ENCODE peak calls at places on chromosome 19, in eight cellular contexts. One of them, this sample, is unnamed.

GRCh38 chr19:13774217-13775191 is at the start of gene C19orf53:
- DNase-seq in astrocyte of the cerebellum: peak
- DNase-seq in HL-60: peak
- DNase-seq in AG10803: peak
- DNase-seq in AG09319: peak
- DNase-seq in cardiac muscle cell: peak
- DNase-seq in right atrium auricular region: peak
- DNase-seq in osteocyte: peak
- DNase-seq in this sample: peak

GRCh38 chr19:17681505-17682125 is 6.5 kb downstream of the UNC13A start:
- DNase-seq in astrocyte of the cerebellum: no peak
- DNase-seq in HL-60: no peak
- DNase-seq in AG10803: peak
- DNase-seq in AG09319: no peak
- DNase-seq in cardiac muscle cell: peak
- DNase-seq in right atrium auricular region: no peak
- DNase-seq in osteocyte: no peak
- DNase-seq in this sample: no peak

GRCh38 chr19:47186337-47187022 is 44.5 kb downstream of the BBC3 start:
- DNase-seq in astrocyte of the cerebellum: no peak
- DNase-seq in HL-60: no peak
- DNase-seq in AG10803: no peak
- DNase-seq in AG09319: no peak
- DNase-seq in cardiac muscle cell: peak
- DNase-seq in right atrium auricular region: no peak
- DNase-seq in osteocyte: no peak
- DNase-seq in this sample: peak

GRCh38 chr19:2201473-2202148 is 34.5 kb downstream of the PLEKHJ1 start:
- DNase-seq in astrocyte of the cerebellum: no peak
- DNase-seq in HL-60: no peak
- DNase-seq in AG10803: no peak
- DNase-seq in AG09319: no peak
- DNase-seq in cardiac muscle cell: no peak
- DNase-seq in right atrium auricular region: no peak
- DNase-seq in osteocyte: no peak
- DNase-seq in this sample: no peak

GRCh38 chr19:6364353-6364752 is 3.0 kb downstream of the CLPP start:
- DNase-seq in astrocyte of the cerebellum: no peak
- DNase-seq in HL-60: no peak
- DNase-seq in AG10803: no peak
- DNase-seq in AG09319: no peak
- DNase-seq in cardiac muscle cell: no peak
- DNase-seq in right atrium auricular region: no peak
- DNase-seq in osteocyte: no peak
- DNase-seq in this sample: no peak

GRCh38 chr19:49297403-49297802 is 27.6 kb downstream of the SLC6A16 start:
- DNase-seq in astrocyte of the cerebellum: no peak
- DNase-seq in HL-60: no peak
- DNase-seq in AG10803: peak
- DNase-seq in AG09319: no peak
- DNase-seq in cardiac muscle cell: no peak
- DNase-seq in right atrium auricular region: no peak
- DNase-seq in osteocyte: no peak
- DNase-seq in this sample: no peak

GRCh38 chr19:46603752-46604241 is 2.7 kb downstream of the CALM3 start:
- DNase-seq in astrocyte of the cerebellum: no peak
- DNase-seq in HL-60: no peak
- DNase-seq in AG10803: no peak
- DNase-seq in AG09319: no peak
- DNase-seq in cardiac muscle cell: no peak
- DNase-seq in right atrium auricular region: peak
- DNase-seq in osteocyte: no peak
- DNase-seq in this sample: no peak

GRCh38 chr19:16587031-16588023 is 15.1 kb upstream of the SLC35E1 start:
- DNase-seq in astrocyte of the cerebellum: no peak
- DNase-seq in HL-60: peak
- DNase-seq in AG10803: peak
- DNase-seq in AG09319: no peak
- DNase-seq in cardiac muscle cell: peak
- DNase-seq in right atrium auricular region: no peak
- DNase-seq in osteocyte: no peak
- DNase-seq in this sample: peak

GRCh38 chr19:2385053-2385721 is 25.1 kb downstream of the TMPRSS9 start:
- DNase-seq in astrocyte of the cerebellum: no peak
- DNase-seq in HL-60: peak
- DNase-seq in AG10803: peak
- DNase-seq in AG09319: peak
- DNase-seq in cardiac muscle cell: peak
- DNase-seq in right atrium auricular region: no peak
- DNase-seq in osteocyte: no peak
- DNase-seq in this sample: no peak

GRCh38 chr19:2338751-2339643 is 10.5 kb downstream of the SPPL2B start:
- DNase-seq in astrocyte of the cerebellum: no peak
- DNase-seq in HL-60: no peak
- DNase-seq in AG10803: no peak
- DNase-seq in AG09319: no peak
- DNase-seq in cardiac muscle cell: no peak
- DNase-seq in right atrium auricular region: no peak
- DNase-seq in osteocyte: no peak
- DNase-seq in this sample: no peak

GRCh38 chr19:57280913-57281425 is 684 bp downstream of the ZNF460 start:
- DNase-seq in astrocyte of the cerebellum: no peak
- DNase-seq in HL-60: peak
- DNase-seq in AG10803: no peak
- DNase-seq in AG09319: no peak
- DNase-seq in cardiac muscle cell: peak
- DNase-seq in right atrium auricular region: no peak
- DNase-seq in osteocyte: no peak
- DNase-seq in this sample: no peak

DNA sequence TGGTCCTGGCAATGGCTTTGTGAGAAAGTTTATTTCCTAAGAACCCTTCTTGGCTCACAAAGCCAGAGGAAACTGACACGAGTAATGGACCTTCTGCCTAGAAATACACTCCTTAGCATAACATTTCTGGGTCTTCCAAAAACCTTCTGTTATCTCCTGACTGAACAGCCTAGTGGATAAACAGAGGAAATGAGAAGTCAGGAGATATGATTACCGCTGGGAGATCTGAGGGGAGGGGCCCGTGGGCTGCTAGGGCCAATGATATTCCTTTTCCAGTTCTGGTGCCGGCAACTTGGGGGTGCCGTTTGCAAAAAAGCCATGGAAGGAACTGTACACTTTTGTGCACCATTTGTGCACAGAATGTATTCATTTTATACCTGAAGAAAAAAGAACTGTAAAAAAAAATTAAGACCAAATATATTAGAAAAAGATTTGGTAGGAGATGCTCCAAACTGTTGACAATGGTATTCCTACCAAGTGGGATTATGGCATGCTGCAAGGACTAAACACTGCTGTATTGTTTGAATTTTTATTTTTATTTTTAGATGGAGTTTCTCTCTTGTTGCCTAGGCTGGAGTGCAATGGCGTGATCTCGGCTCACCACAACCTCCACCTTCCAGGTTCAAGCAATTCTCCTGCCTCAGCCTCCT is 4.7 kb upstream of the SPC24 start:
- DNase-seq in astrocyte of the cerebellum: no peak
- DNase-seq in HL-60: no peak
- DNase-seq in AG10803: no peak
- DNase-seq in AG09319: no peak
- DNase-seq in cardiac muscle cell: no peak
- DNase-seq in right atrium auricular region: no peak
- DNase-seq in osteocyte: no peak
- DNase-seq in this sample: no peak
- TF ChIP-seq CTCF in astrocyte of the cerebellum: no peak
- TF ChIP-seq CTCF in HL-60: no peak
- TF ChIP-seq CTCF in AG10803: no peak
- TF ChIP-seq CTCF in AG09319: no peak
- TF ChIP-seq CTCF in cardiac muscle cell: no peak
- TF ChIP-seq CTCF in right atrium auricular region: no peak
- TF ChIP-seq CTCF in osteocyte: no peak
- TF ChIP-seq CTCF in this sample: no peak

DNA sequence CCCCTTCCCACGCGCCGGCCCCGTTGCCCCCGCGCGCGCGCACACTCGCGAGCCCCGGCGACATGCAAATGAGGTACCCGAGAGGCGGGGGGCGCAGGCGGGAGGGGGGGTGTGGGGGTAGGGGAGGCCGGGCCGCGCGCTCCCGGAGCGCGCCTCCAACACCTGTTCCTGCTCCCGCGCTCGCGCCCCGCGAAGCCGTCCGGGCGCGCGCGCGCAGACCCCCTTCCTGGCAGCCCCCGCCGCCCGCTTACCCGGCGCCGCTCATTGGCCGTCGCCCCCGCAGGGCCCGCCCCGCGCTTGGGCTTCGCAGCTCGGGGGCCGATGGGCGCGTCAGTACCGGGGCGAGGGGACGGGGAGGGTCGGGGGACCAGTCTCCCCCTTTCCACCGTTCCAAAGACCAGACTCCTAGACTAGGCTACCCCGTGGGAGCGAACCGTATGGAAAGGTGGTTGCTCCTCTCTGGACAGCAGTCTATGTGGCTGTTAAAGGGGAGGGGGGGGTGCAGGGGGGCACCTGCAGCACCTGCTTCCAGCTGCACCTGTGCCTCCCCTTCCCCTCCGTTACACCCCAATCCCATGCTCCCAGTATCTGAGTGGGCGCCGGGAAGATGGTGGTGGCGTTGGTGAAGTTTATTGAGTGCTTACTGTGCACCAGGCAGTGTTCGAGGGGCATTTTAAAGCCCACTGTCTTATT is 394 bp downstream of the ZNF524 start:
- DNase-seq in astrocyte of the cerebellum: no peak
- DNase-seq in HL-60: no peak
- DNase-seq in AG10803: no peak
- DNase-seq in AG09319: no peak
- DNase-seq in cardiac muscle cell: peak
- DNase-seq in right atrium auricular region: no peak
- DNase-seq in osteocyte: no peak
- DNase-seq in this sample: no peak
- TF ChIP-seq CTCF in astrocyte of the cerebellum: no peak
- TF ChIP-seq CTCF in HL-60: no peak
- TF ChIP-seq CTCF in AG10803: no peak
- TF ChIP-seq CTCF in AG09319: no peak
- TF ChIP-seq CTCF in cardiac muscle cell: no peak
- TF ChIP-seq CTCF in right atrium auricular region: no peak
- TF ChIP-seq CTCF in osteocyte: no peak
- TF ChIP-seq CTCF in this sample: no peak

GRCh38 chr19:53015730-53016129 is 2.0 kb downstream of the ERVV-1 start:
- DNase-seq in astrocyte of the cerebellum: no peak
- DNase-seq in HL-60: no peak
- DNase-seq in AG10803: no peak
- DNase-seq in AG09319: no peak
- DNase-seq in cardiac muscle cell: no peak
- DNase-seq in right atrium auricular region: no peak
- DNase-seq in osteocyte: no peak
- DNase-seq in this sample: no peak

GRCh38 chr19:53015159-53015558 is 1.4 kb downstream of the ERVV-1 start:
- DNase-seq in astrocyte of the cerebellum: no peak
- DNase-seq in HL-60: no peak
- DNase-seq in AG10803: no peak
- DNase-seq in AG09319: no peak
- DNase-seq in cardiac muscle cell: no peak
- DNase-seq in right atrium auricular region: no peak
- DNase-seq in osteocyte: no peak
- DNase-seq in this sample: no peak

DNA sequence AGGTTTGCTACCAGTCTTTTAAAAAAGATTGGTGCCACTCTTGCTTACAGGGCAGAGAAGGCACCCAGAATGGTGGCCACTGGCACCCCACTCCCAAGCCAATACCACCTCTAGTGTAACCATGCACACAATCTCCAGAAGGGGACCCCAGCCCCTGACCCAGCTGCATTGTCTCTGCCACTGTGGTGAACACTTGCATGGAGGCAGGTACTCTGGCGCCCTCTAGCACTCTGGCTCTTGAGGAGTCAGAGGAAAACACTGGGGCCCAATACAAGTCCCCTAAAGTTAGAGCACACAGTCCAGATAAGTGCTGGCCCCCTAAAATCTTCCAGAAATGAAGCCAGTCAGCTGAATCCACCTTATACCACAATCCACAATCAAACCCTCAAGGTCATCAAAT is 6.0 kb downstream of the ERVV-1 start:
- DNase-seq in astrocyte of the cerebellum: no peak
- DNase-seq in HL-60: peak
- DNase-seq in AG10803: no peak
- DNase-seq in AG09319: no peak
- DNase-seq in cardiac muscle cell: peak
- DNase-seq in right atrium auricular region: no peak
- DNase-seq in osteocyte: no peak
- DNase-seq in this sample: no peak
- TF ChIP-seq CTCF in astrocyte of the cerebellum: no peak
- TF ChIP-seq CTCF in HL-60: no peak
- TF ChIP-seq CTCF in AG10803: no peak
- TF ChIP-seq CTCF in AG09319: no peak
- TF ChIP-seq CTCF in cardiac muscle cell: peak
- TF ChIP-seq CTCF in right atrium auricular region: no peak
- TF ChIP-seq CTCF in osteocyte: no peak
- TF ChIP-seq CTCF in this sample: no peak

GRCh38 chr19:34662919-34663318 is 14.0 kb downstream of the SCGB2B2 start:
- DNase-seq in astrocyte of the cerebellum: no peak
- DNase-seq in HL-60: peak
- DNase-seq in AG10803: peak
- DNase-seq in AG09319: no peak
- DNase-seq in cardiac muscle cell: no peak
- DNase-seq in right atrium auricular region: no peak
- DNase-seq in osteocyte: no peak
- DNase-seq in this sample: no peak
- TF ChIP-seq CTCF in astrocyte of the cerebellum: no peak
- TF ChIP-seq CTCF in HL-60: peak
- TF ChIP-seq CTCF in AG10803: peak
- TF ChIP-seq CTCF in AG09319: peak
- TF ChIP-seq CTCF in cardiac muscle cell: peak
- TF ChIP-seq CTCF in right atrium auricular region: no peak
- TF ChIP-seq CTCF in osteocyte: peak
- TF ChIP-seq CTCF in this sample: no peak

GRCh38 chr19:14786421-14786851 is 8.1 kb upstream of the ADGRE2 start:
- DNase-seq in astrocyte of the cerebellum: no peak
- DNase-seq in HL-60: no peak
- DNase-seq in AG10803: no peak
- DNase-seq in AG09319: no peak
- DNase-seq in cardiac muscle cell: peak
- DNase-seq in right atrium auricular region: no peak
- DNase-seq in osteocyte: peak
- DNase-seq in this sample: no peak
- TF ChIP-seq CTCF in astrocyte of the cerebellum: peak
- TF ChIP-seq CTCF in HL-60: peak
- TF ChIP-seq CTCF in AG10803: peak
- TF ChIP-seq CTCF in AG09319: peak
- TF ChIP-seq CTCF in cardiac muscle cell: peak
- TF ChIP-seq CTCF in right atrium auricular region: no peak
- TF ChIP-seq CTCF in osteocyte: peak
- TF ChIP-seq CTCF in this sample: no peak

This sample was measured in activated B cell treated with CpG ODN at 0.5 μM for 24 hours.